ENCODE peak calls at places on chromosomes 7 and 10, in four cellular contexts. V, M, A and Q are unnamed samples.

GRCh38 chr7:130047801-130048200 is 3.4 kb downstream of the ZC3HC1 start:
- DNase-seq in V (no peak), M (no peak), A (no peak), Q (no peak)

GRCh38 chr10:128186959-128187787 is 61.0 kb upstream of the MKI67 start:
- DNase-seq in V (no peak), M (no peak), A (no peak), Q (no peak)

GRCh38 chr10:52635651-52636050 is 136.9 kb downstream of the MBL2 start:
- DNase-seq in V (no peak), A (no peak), M (no peak), Q (no peak)

GRCh38 chr10:62384447-62385081 is 10.4 kb downstream of the ZNF365 start:
- DNase-seq in A (no peak), M (peak), V (no peak), Q (no peak)

GRCh38 chr10:30488319-30488718 is 54.3 kb downstream of the MAP3K8 start:
- DNase-seq in M (no peak), V (no peak), A (no peak), Q (peak)

GRCh38 chr7:13770305-13770704 is 219.2 kb downstream of the ETV1 start:
- DNase-seq in A (no peak), V (no peak), M (no peak), Q (no peak)

GRCh38 chr10:96436035-96436434 is 77.2 kb upstream of the OPALIN start:
- DNase-seq in A (no peak), V (no peak), M (no peak), Q (no peak)

GRCh38 chr10:110411047-110411410 is 86.7 kb upstream of the DUSP5 start:
- DNase-seq in V (no peak), A (no peak), M (peak), Q (no peak)

GRCh38 chr7:24877790-24878311 is 102.1 kb downstream of the OSBPL3 start:
- DNase-seq in V (peak), A (no peak), M (no peak), Q (no peak)

GRCh38 chr7:124074007-124074406 is 41.1 kb upstream of the TMEM229A start:
- DNase-seq in M (no peak), V (no peak), A (no peak), Q (no peak)

GRCh38 chr7:138161600-138162081 is 85.4 kb downstream of the AKR1D1 start:
- DNase-seq in V (peak), M (peak), A (peak), Q (peak)

GRCh38 chr7:134747326-134747725 is 32.1 kb upstream of the CALD1 start:
- DNase-seq in M (no peak), A (no peak), V (no peak), Q (no peak)

GRCh38 chr10:47088656-47089354 is 177.6 kb downstream of the PTPN20 start:
- DNase-seq in A (no peak), V (no peak), M (no peak), Q (no peak)
- H3K27ac ChIP-seq in A (no peak), V (no peak), M (no peak), Q (no peak)

DNA sequence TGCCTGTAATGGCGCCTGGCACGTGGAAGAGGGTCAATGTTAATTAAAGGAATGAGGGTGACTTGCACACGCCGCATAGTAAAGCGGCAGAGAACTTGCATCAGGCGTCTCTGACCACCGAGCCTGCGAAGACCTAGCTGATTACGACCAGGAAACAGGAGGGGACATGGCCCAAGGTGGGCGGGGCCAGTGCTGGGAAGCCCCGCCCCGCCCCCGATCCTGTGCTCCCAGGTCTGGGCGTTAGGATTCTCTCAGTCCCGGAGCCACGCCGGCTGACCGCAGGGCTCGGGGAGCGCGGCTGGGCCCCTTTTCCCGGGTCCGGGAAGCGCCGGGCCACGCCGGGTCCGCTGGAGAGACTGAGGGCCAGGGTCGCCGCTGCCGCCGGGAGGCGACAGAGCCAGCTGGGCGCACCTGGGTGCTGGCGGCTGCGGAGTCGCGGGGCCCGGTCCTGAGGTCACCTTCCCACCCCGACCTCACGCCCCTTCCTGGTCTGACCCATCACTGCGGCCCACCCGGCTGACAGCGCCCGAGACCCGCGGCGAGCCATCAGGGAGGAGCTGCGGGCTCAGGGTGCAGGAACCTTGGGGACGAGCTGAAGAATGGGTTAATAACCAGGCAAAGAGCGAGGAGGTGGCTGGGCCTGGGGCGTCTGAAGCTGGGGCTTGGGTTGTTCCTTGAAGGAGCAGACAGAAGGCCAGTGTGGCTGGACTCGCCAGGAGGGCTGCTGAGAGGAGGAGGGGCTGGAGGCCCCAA is 23.0 kb upstream of the GRID1 start:
- DNase-seq in M (no peak), V (peak), A (peak), Q (no peak)
- H3K4me3 ChIP-seq in M (no peak), V (peak), A (peak), Q (no peak)

DNA sequence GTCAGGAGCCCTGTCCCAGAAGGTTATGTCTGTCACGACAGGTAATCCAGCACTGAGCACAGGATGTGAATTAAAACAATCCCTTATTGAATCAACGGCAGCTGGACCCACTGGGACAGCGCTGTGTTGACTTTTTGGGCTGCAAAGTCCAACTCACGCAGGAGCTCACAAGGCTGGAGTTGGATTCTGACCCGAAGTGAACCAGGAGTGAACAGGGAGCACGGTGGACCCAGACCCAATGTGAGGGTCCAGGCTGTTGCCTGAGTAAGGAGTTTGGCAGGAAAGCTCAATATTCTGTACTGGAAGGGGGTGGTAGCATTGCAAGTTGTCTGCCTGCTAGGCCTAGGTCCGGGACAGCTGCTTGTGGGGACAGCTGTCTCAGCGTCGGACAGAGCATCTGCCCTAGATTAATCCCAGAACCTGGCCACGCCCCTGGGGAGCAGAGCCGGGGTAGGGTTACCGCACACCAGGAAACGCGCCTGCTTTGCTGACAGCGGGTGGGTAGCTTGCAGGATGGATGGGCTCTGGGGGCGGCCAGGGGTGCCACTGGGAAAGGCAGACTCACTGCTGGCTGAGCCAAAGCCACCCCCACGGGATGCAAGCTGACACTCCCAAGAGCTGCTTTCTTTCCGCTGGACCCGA is 24.0 kb downstream of the COL26A1 start:
- DNase-seq in M (no peak), A (peak), V (peak), Q (no peak)
- TF ChIP-seq REST in M (no peak), A (no peak), V (no peak), Q (no peak)

GRCh38 chr10:119177708-119178370 is 773 bp downstream of the PRDX3 start:
- DNase-seq in A (no peak), V (no peak), M (no peak), Q (no peak)
- H3K27ac ChIP-seq in A (peak), V (peak), M (peak), Q (peak)

GRCh38 chr10:23869548-23869947 is 339.4 kb upstream of the KIAA1217 start:
- DNase-seq in A (no peak), V (no peak), M (no peak), Q (no peak)
- H3K4me3 ChIP-seq in A (no peak), V (no peak), M (no peak), Q (no peak)

GRCh38 chr7:27842094-27842493 is 102.1 kb downstream of the TAX1BP1 start:
- DNase-seq in A (no peak), M (no peak), V (peak), Q (no peak)
- TF ChIP-seq REST in A (no peak), M (no peak), V (no peak), Q (no peak)

GRCh38 chr10:69042838-69043237 is 45.1 kb upstream of the SRGN start:
- DNase-seq in V (no peak), A (no peak), M (no peak), Q (no peak)

GRCh38 chr10:69047111-69047837 is 40.6 kb upstream of the SRGN start:
- DNase-seq in M (no peak), V (no peak), A (no peak), Q (no peak)

GRCh38 chr10:69042417-69042816 is 45.5 kb upstream of the SRGN start:
- DNase-seq in A (no peak), V (no peak), M (no peak), Q (no peak)

GRCh38 chr10:69045441-69046300 is 42.2 kb upstream of the SRGN start:
- DNase-seq in V (no peak), A (no peak), M (no peak), Q (peak)

DNA sequence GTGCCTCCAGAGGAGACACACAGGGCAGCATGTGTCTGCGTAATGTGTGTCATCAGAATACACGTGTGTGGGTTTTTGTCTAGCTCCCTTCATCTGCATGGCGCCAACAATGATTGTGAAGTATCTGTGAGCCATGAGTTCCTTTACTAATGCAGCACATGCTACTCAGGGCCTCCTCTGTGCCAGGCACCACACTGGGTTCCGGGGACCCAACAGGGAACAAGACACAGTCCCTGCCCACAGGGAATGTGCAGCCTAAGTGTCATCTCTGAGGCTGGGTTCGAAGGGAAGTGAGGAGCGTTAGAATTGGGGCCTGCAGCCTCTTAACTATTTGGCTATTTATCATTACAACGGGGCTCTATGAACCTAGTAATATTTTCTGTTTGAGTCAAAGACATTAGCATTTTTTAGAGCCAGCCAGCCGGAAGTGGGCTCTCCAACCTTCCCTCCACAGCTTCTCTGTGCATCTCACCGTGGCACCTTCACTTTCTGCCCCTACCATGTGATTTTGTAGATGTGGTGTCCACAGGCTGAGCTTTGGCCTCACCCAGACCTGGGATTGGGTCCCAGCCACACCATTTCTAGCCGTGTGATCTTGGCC is 43.9 kb upstream of the SRGN start:
- DNase-seq in M (no peak), A (no peak), V (no peak), Q (no peak)
- H3K27ac ChIP-seq in M (no peak), A (no peak), V (no peak), Q (peak)

GRCh38 chr7:7422641-7423040 is 113.0 kb downstream of the COL28A1 start:
- DNase-seq in M (no peak), V (no peak), A (no peak), Q (no peak)

GRCh38 chr7:7426686-7427085 is 109.0 kb downstream of the COL28A1 start:
- DNase-seq in V (no peak), M (no peak), A (no peak), Q (no peak)

GRCh38 chr7:7425321-7425720 is 110.4 kb downstream of the COL28A1 start:
- DNase-seq in V (no peak), M (no peak), A (no peak), Q (no peak)

GRCh38 chr7:7421850-7422249 is 113.8 kb downstream of the COL28A1 start:
- DNase-seq in V (no peak), A (no peak), M (no peak), Q (no peak)

DNA sequence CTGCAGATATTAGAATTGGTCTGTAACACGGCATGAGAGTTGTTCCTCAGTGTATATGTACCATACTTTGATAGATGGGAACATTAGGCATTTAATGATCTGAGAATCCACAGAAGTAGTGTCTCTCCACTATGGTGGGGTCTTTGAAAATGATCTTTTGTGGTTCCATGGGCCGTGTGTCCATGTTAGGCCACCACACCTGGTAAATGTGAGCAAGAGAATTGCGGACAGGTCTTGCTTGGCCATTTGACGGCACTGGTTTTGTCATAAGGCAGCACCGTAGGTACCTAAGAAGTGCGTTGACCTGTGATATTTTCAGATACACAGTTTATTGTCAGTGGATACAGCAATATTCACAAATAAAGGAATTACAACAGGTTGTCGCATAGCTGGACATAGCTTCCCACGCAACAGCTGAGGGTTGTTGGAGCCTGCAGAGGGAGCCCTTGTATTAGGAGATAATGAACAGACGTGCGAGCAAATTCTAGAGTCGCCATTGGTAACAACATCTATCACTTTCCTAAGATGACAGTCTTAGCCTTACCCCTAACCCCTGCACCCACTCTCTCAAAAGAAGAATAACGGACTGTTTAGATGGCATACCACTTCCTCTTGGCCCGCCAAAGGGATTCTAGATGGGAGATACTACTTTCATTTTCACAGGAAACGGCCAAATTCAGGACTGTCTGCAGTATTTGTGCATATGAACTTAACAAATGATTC is 111.4 kb downstream of the COL28A1 start:
- DNase-seq in V (peak), M (peak), A (peak), Q (peak)
- H3K4me3 ChIP-seq in V (no peak), M (peak), A (peak), Q (peak)

DNA sequence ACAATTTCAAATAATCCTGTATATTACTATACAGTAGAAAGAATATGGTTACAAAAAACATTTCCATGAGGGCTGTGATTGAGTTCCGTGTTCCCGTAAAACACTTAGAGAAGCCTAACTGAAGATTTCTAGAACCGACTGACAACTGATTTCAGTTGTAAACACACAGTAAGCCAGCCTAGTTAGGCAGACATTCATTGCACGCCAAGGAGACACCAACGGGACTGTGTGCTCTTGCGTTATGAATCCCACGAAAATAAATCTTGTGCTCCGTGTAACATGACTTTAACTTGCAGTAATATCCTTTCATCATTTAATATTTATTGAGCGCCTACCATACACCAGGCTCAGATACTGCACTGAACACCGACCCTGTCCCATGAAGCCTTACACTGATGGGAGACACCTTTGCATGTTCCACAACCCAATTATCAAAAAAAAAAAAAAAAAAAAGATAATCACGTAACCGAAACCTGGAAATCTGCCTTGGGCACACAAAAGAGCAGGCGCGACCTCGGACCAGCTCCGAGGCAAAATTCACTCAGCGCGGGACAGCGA is 420 bp upstream of the KLHL7 start:
- DNase-seq in A (no peak), M (no peak), V (no peak), Q (no peak)
- TF ChIP-seq REST in A (peak), M (peak), V (no peak), Q (peak)